ENCODE peak calls at places on chromosomes 2 and 18, in six cellular contexts. E, D, J, P, Y and G are unnamed samples.
A peak's percentile ranks its signal among the peaks of the same experiment; 100 is the strongest.

GRCh38 chr2:235827585-235827992 is 333.7 kb downstream of the AGAP1 start:
- DNase-seq in J (no peak), P (no peak), Y (peak; percentile 41), D (no peak), E (peak; percentile 49), G (no peak)

GRCh38 chr2:112031916-112032582 is 23.0 kb upstream of the TMEM87B start:
- DNase-seq in J (peak; percentile 56), P (no peak), Y (no peak), D (no peak), E (peak; percentile 83), G (no peak)

GRCh38 chr2:164622338-164623106 is 1.2 kb upstream of the GRB14 start:
- DNase-seq in P (no peak), Y (no peak), J (no peak), E (no peak), D (no peak), G (no peak)

GRCh38 chr2:216554286-216554685 is 55.6 kb downstream of the RPL37A start:
- DNase-seq in E (no peak), Y (no peak), J (no peak), D (no peak), P (no peak), G (no peak)

GRCh38 chr2:19225931-19226330 is 132.5 kb downstream of the OSR1 start:
- DNase-seq in J (no peak), Y (no peak), D (no peak), P (no peak), E (peak; percentile 46), G (no peak)

GRCh38 chr18:50282521-50283335 is 1.4 kb upstream of the MBD1 start:
- DNase-seq in Y (no peak), J (no peak), P (peak; percentile 36), E (no peak), D (no peak), G (peak; percentile 61)

GRCh38 chr2:190499976-190500588 is 34.4 kb downstream of the NEMP2 start:
- DNase-seq in D (no peak), J (peak; percentile 21), E (no peak), Y (no peak), P (no peak), G (no peak)

GRCh38 chr2:8315766-8316165 is 366.1 kb upstream of the ID2 start:
- DNase-seq in E (peak; percentile 5), D (no peak), J (no peak), P (no peak), Y (no peak), G (no peak)

GRCh38 chr18:47560693-47561092 is 309.2 kb upstream of the SKOR2 start:
- DNase-seq in J (no peak), D (no peak), E (no peak), P (no peak), Y (no peak), G (no peak)

GRCh38 chr18:23932385-23933067 is 82.0 kb upstream of the TTC39C start:
- DNase-seq in P (no peak), Y (no peak), E (no peak), J (no peak), D (no peak), G (no peak)

GRCh38 chr18:44937985-44938384 is 257.3 kb downstream of the SETBP1 start:
- DNase-seq in E (no peak), P (no peak), J (no peak), D (no peak), Y (no peak), G (no peak)

GRCh38 chr2:15168116-15168515 is 393.0 kb downstream of the NBAS start:
- DNase-seq in Y (no peak), E (no peak), J (no peak), P (no peak), D (no peak), G (no peak)

GRCh38 chr2:26818972-26819371 is 29.0 kb upstream of the DPYSL5 start:
- DNase-seq in E (no peak), D (no peak), P (no peak), J (no peak), Y (no peak), G (no peak)

GRCh38 chr2:206232287-206233035 is 42.0 kb upstream of the ZDBF2 start:
- DNase-seq in D (no peak), Y (no peak), E (no peak), J (no peak), P (no peak), G (no peak)

GRCh38 chr2:176130153-176130916 is 830 bp downstream of the HOXD8 start:
- DNase-seq in P (peak; percentile 35), J (no peak), Y (peak; percentile 61), E (no peak), D (peak; percentile 56), G (peak; percentile 27)

GRCh38 chr2:241680827-241681599 is 5.6 kb downstream of the DTYMK start:
- DNase-seq in D (no peak), P (peak; percentile 49), E (peak; percentile 37), Y (no peak), J (no peak), G (no peak)

GRCh38 chr2:241680044-241680443 is 6.6 kb downstream of the DTYMK start:
- DNase-seq in D (no peak), J (no peak), Y (no peak), P (no peak), E (no peak), G (no peak)

GRCh38 chr2:241677392-241677791 is 9.2 kb downstream of the DTYMK start:
- DNase-seq in E (no peak), P (no peak), J (no peak), D (no peak), Y (no peak), G (no peak)

GRCh38 chr2:241678307-241678706 is 8.3 kb downstream of the DTYMK start:
- DNase-seq in J (no peak), E (no peak), D (no peak), Y (no peak), P (no peak), G (no peak)

DNA sequence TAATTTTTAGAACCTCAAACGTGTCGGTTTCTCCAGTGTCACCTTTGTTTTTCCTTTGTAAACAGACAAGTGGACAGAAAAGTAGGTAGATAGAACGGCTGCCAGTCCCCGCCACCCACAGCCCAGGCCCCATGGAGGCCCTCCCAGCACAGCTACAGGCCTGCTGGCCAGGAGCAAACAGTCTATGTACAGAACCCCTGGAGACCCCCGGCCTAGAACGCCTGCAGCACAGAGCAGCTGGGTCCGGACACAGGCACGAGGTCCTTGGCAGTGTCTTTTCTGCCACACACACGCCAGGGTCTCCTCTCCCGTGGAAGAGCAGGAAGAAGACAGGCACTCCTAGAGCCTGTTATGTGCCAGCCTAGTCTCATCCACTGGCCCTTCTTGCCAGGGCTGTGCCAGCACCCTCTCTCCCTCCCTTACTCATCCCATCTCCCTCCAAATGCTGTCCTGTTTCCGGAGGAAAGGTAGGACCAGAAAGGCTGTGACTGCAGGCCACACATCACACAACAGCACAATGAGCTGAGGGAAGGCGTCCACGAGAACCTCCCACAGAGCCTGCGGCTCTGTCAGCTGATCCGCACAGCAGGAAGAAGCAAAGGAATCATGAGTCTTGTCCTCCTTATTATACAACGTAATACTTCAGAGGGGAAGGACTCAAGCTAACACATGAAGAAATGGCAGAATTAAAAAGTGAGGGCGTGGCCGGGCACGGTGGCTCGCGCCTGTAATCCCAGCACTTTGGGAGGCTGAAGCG is 7.7 kb downstream of the DTYMK start:
- DNase-seq in J (no peak), P (no peak), Y (no peak), E (no peak), D (no peak), G (no peak)
- H3K36me3 ChIP-seq in J (no peaks in the 10 kb centered on the region), P (no peaks in the 10 kb centered on the region), Y (no peaks in the 10 kb centered on the region), E (peaks cover 19% of the 10 kb centered on the region), D (no peaks in the 10 kb centered on the region), G (peaks cover 13% of the 10 kb centered on the region)

GRCh38 chr2:39665811-39666488 is at the start of gene TMEM178A:
- DNase-seq in P (no peak), Y (peak; percentile 66), D (no peak), J (no peak), E (no peak), G (no peak)

GRCh38 chr2:39666489-39667141 is 898 bp downstream of the TMEM178A start:
- DNase-seq in E (no peak), J (no peak), P (no peak), D (no peak), Y (no peak), G (no peak)

GRCh38 chr2:39664478-39664877 is 1.2 kb upstream of the TMEM178A start:
- DNase-seq in E (no peak), J (no peak), Y (no peak), D (no peak), P (no peak), G (no peak)

GRCh38 chr2:39663187-39663930 is 2.4 kb upstream of the TMEM178A start:
- DNase-seq in J (no peak), E (no peak), Y (no peak), D (no peak), P (no peak), G (no peak)

DNA sequence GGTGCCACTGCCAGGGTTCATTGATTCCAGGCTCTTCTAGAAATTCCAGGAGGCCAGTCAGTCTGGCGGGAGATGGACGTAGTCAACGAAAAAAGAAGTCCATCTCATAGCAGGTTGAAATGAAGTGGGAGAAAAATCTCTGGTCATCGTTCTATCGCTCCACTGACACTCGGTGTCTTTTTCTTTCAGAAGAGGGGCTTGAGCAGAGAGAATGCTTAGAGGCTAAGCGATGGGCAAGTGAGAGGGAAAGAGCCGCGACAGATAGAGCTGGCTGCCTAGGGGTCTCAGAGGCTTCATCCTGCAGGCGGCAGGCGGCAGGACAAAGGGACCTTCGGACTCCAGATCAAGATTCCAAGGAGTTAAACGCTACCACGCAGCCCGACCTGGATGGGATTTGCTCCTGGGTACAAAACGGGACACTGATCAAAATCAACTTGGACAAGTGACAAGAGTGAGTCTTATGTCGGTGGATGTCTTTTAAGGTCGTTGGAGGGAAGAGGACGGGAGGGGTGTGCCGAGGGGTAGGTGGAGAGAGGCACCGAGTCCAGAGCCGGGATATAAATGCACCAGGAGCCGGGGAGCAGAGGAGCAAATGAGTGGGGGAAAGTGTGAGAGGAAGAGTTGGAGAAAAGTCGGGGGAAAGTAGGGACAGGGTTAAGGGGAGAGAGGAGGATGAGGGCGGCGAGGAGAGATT is 672 bp upstream of the TMEM178A start:
- DNase-seq in E (no peak), P (no peak), Y (no peak), D (no peak), J (no peak), G (no peak)
- H3K4me3 ChIP-seq in E (no peak overlapping the region), P (peak overlapping the region; percentile 56), Y (no peak overlapping the region), D (no peak overlapping the region), J (no peak overlapping the region), G (no peak overlapping the region)

GRCh38 chr2:45166229-45166890 is 157.1 kb upstream of the SIX2 start:
- DNase-seq in D (no peak), Y (no peak), E (no peak), P (no peak), J (no peak), G (no peak)

GRCh38 chr2:45167885-45168284 is 158.6 kb upstream of the SIX2 start:
- DNase-seq in D (no peak), P (no peak), Y (no peak), J (no peak), E (no peak), G (no peak)

GRCh38 chr2:45162711-45163110 is 153.5 kb upstream of the SIX2 start:
- DNase-seq in D (no peak), P (no peak), Y (no peak), J (no peak), E (no peak), G (no peak)
- H3K27me3 ChIP-seq in D (peaks cover 71% of the 10 kb centered on the region), P (peaks cover 58% of the 10 kb centered on the region), Y (no peaks in the 10 kb centered on the region), J (peaks cover 9% of the 10 kb centered on the region), E (no peaks in the 10 kb centered on the region), G (no peaks in the 10 kb centered on the region)

DNA sequence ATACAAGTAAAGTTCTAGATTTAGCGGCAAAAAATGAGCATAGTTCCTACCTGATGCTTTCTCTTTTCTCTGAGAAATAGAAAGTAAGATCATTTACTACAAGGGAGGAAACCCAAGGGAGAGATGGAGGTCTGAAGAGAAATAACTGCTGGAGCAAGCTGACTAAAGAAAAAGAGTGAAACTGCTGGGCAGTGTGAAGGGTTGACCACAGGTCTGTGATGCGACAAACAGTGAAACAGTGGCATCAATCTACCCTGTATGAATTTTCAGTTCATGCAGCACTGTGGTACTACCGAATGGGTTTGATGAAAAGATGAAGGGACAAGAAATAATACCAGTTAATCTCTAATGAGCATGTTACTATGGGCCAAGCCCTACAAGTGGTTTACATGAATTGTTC is 52.2 kb downstream of the CUL3 start:
- DNase-seq in Y (no peak), D (no peak), E (no peak), J (no peak), P (no peak), G (no peak)
- H3K36me3 ChIP-seq in Y (no peaks in the 10 kb centered on the region), D (peaks cover 3% of the 10 kb centered on the region), E (peaks cover 3% of the 10 kb centered on the region), J (no peaks in the 10 kb centered on the region), P (no peaks in the 10 kb centered on the region), G (peaks cover 7% of the 10 kb centered on the region)